ENCODE peak calls at places on chromosomes 16 and 17, in five cellular contexts. F, B, G, O and I are unnamed samples.

GRCh38 chr17:7213895-7214299 is 5.7 kb downstream of the DLG4 start:
- DNase-seq in F (peak; percentile 92), B (peak; percentile 96), G (peak; percentile 75), O (peak; percentile 100), I (peak; percentile 98)

GRCh38 chr17:50187741-50188520 is 13.5 kb downstream of the COL1A1 start:
- DNase-seq in G (no peak), B (no peak), F (no peak), O (no peak), I (no peak)

GRCh38 chr17:43839670-43840101 is 6.7 kb upstream of the MPP3 start:
- DNase-seq in B (peak; percentile 88), O (no peak), F (peak; percentile 81), G (no peak), I (peak; percentile 99)

GRCh38 chr16:48947371-48947713 is 334.3 kb downstream of the CBLN1 start:
- DNase-seq in B (no peak), O (no peak), G (no peak), F (no peak), I (no peak)

GRCh38 chr17:72182256-72182890 is 61.6 kb downstream of the SOX9 start:
- DNase-seq in G (no peak), B (peak; percentile 76), O (no peak), F (no peak), I (peak; percentile 38)

GRCh38 chr17:65799454-65799853 is 238.0 kb upstream of the AXIN2 start:
- DNase-seq in O (no peak), F (no peak), G (no peak), B (no peak), I (no peak)

GRCh38 chr16:29876578-29877249 is 13.7 kb upstream of the CDIPT start:
- DNase-seq in F (no peak), O (no peak), B (no peak), G (peak; percentile 38), I (peak; percentile 32)

GRCh38 chr16:10871157-10871991 is 5.6 kb upstream of the CIITA start:
- DNase-seq in O (no peak), F (no peak), B (no peak), G (no peak), I (peak; percentile 7)

GRCh38 chr17:49439305-49439672 is 24.6 kb upstream of the PHB1 start:
- DNase-seq in G (no peak), B (no peak), O (no peak), F (no peak), I (no peak)

GRCh38 chr17:7862692-7863437 is 5.1 kb downstream of the CYB5D1 start:
- DNase-seq in O (peak; percentile 71), G (peak; percentile 41), B (peak; percentile 66), F (peak; percentile 40), I (peak; percentile 85)

GRCh38 chr17:50117202-50118040 is 12.5 kb downstream of the SAMD14 start:
- DNase-seq in O (no peak), G (peak; percentile 44), F (peak; percentile 50), B (peak; percentile 74), I (peak; percentile 92)

GRCh38 chr17:76145231-76146052 is 4.4 kb upstream of the FOXJ1 start:
- DNase-seq in G (peak; percentile 49), O (no peak), F (no peak), B (no peak), I (peak; percentile 99)

GRCh38 chr17:60548990-60549389 is 22.9 kb upstream of the APPBP2 start:
- DNase-seq in O (no peak), G (no peak), F (no peak), B (no peak), I (no peak)

GRCh38 chr16:79009911-79010310 is 590.6 kb downstream of the MAF start:
- DNase-seq in G (no peak), F (no peak), B (no peak), O (no peak), I (peak; percentile 85)

GRCh38 chr17:61399131-61400057 is at the start of gene TBX2:
- DNase-seq in G (no peak), B (peak; percentile 92), F (no peak), O (no peak), I (peak; percentile 57)

GRCh38 chr16:85294810-85295508 is 182.7 kb upstream of the CIBAR2 start:
- DNase-seq in G (no peak), O (no peak), F (no peak), B (no peak), I (no peak)

GRCh38 chr16:29029168-29029994 is 44.5 kb downstream of the LAT start:
- DNase-seq in B (peak; percentile 81), O (peak; percentile 20), G (peak; percentile 38), F (no peak), I (no peak)